ENCODE peak calls at places on chromosomes 11 and 22, in four cellular contexts. N, X, H and O are unnamed samples.

GRCh38 chr11:45556851-45557707 is 108.3 kb downstream of the CHST1 start:
- DNase-seq in H (no peak), N (peak), X (no peak), O (no peak)

GRCh38 chr11:123474994-123475393 is 44.9 kb downstream of the GRAMD1B start:
- DNase-seq in H (no peak), N (no peak), X (no peak), O (no peak)

GRCh38 chr11:106161775-106162174 is 84.3 kb downstream of the AASDHPPT start:
- DNase-seq in H (no peak), N (no peak), X (no peak), O (no peak)

GRCh38 chr11:125903753-125904659 is at the start of gene DDX25:
- DNase-seq in X (peak), H (no peak), N (no peak), O (no peak)

GRCh38 chr11:129455756-129456436 is 80.2 kb downstream of the BARX2 start:
- DNase-seq in H (no peak), N (no peak), X (no peak), O (no peak)

GRCh38 chr22:40200795-40201194 is 23.1 kb downstream of the TNRC6B start:
- DNase-seq in N (no peak), X (no peak), H (no peak), O (no peak)

GRCh38 chr11:73716153-73717056 is 44.5 kb downstream of the RAB6A start:
- DNase-seq in H (peak), N (no peak), X (no peak), O (no peak)

GRCh38 chr11:65132988-65133700 is 1.2 kb downstream of the SYVN1 start:
- DNase-seq in X (peak), H (peak), N (peak), O (no peak)

GRCh38 chr11:9774591-9775392 is 110.9 kb downstream of the SWAP70 start:
- DNase-seq in X (no peak), N (no peak), H (no peak), O (no peak)

GRCh38 chr11:9797300-9797699 is 133.4 kb downstream of the SWAP70 start:
- DNase-seq in N (no peak), X (no peak), H (no peak), O (no peak)

GRCh38 chr11:121460941-121461514 is 8.3 kb upstream of the SORL1-AS1 start:
- DNase-seq in N (no peak), X (no peak), H (peak), O (no peak)

GRCh38 chr11:65414776-65415498 is 7.7 kb upstream of the NEAT1 start:
- DNase-seq in N (no peak), X (no peak), H (no peak), O (no peak)

GRCh38 chr22:48782817-48783511 is 1044.7 kb downstream of the BRD1 start:
- DNase-seq in N (peak), H (no peak), X (peak), O (no peak)

GRCh38 chr11:27470166-27470565 is 2.4 kb downstream of the LGR4 start:
- DNase-seq in H (no peak), N (no peak), X (no peak), O (no peak)

GRCh38 chr11:33021937-33022336 is 6.3 kb downstream of the DEPDC7 start:
- DNase-seq in H (no peak), X (no peak), N (no peak), O (no peak)

GRCh38 chr11:122038543-122038942 is 77.5 kb downstream of the BLID start:
- DNase-seq in H (no peak), N (no peak), X (no peak), O (no peak)

GRCh38 chr22:21067901-21068680 is 22.3 kb downstream of the LRRC74B start:
- DNase-seq in X (no peak), H (no peak), N (no peak), O (no peak)
- TF ChIP-seq CHD2 in X (no peak), H (no peak), N (no peak), O (no peak)

GRCh38 chr22:43270949-43271348 is 72.2 kb downstream of the SCUBE1 start:
- DNase-seq in N (no peak), X (no peak), H (no peak), O (no peak)

GRCh38 chr22:43269325-43270040 is 73.7 kb downstream of the SCUBE1 start:
- DNase-seq in N (no peak), H (no peak), X (no peak), O (no peak)

GRCh38 chr22:43268261-43268660 is 74.9 kb downstream of the SCUBE1 start:
- DNase-seq in N (no peak), H (no peak), X (no peak), O (no peak)

GRCh38 chr22:43272301-43272700 is 70.9 kb downstream of the SCUBE1 start:
- DNase-seq in H (no peak), N (no peak), X (no peak), O (no peak)

GRCh38 chr22:43270314-43270908 is 72.8 kb downstream of the SCUBE1 start:
- DNase-seq in N (peak), H (peak), X (peak), O (no peak)
- TF ChIP-seq SRF in N (no peak), H (no peak), X (no peak), O (no peak)

GRCh38 chr22:24540470-24540869 is 14.5 kb downstream of the GUCD1 start:
- DNase-seq in X (no peak), H (no peak), N (no peak), O (no peak)

GRCh38 chr22:24542641-24543040 is 12.3 kb downstream of the GUCD1 start:
- DNase-seq in H (no peak), X (no peak), N (no peak), O (no peak)

GRCh38 chr22:24543679-24544243 is 11.2 kb downstream of the GUCD1 start:
- DNase-seq in H (no peak), N (no peak), X (no peak), O (no peak)

GRCh38 chr22:24543068-24543675 is 11.8 kb downstream of the GUCD1 start:
- DNase-seq in H (no peak), N (no peak), X (no peak), O (no peak)

GRCh38 chr22:24541681-24542515 is 13.0 kb downstream of the GUCD1 start:
- DNase-seq in H (no peak), N (no peak), X (no peak), O (no peak)
- TF ChIP-seq CHD2 in H (no peak), N (no peak), X (no peak), O (no peak)

GRCh38 chr11:35540526-35540925 is 15.1 kb upstream of the PAMR1 start:
- DNase-seq in N (no peak), X (no peak), H (no peak), O (no peak)
- TF ChIP-seq SRF in N (no peak), X (no peak), H (no peak), O (no peak)

GRCh38 chr22:46464701-46465347 is 72.6 kb downstream of the CELSR1 start:
- DNase-seq in X (no peak), H (no peak), N (no peak), O (no peak)

GRCh38 chr22:46461566-46462180 is 75.7 kb downstream of the CELSR1 start:
- DNase-seq in N (no peak), X (no peak), H (no peak), O (no peak)

GRCh38 chr22:46464296-46464695 is 73.1 kb downstream of the CELSR1 start:
- DNase-seq in N (no peak), X (no peak), H (no peak), O (no peak)

GRCh38 chr22:46463435-46464227 is 73.8 kb downstream of the CELSR1 start:
- DNase-seq in N (no peak), H (no peak), X (no peak), O (no peak)

DNA sequence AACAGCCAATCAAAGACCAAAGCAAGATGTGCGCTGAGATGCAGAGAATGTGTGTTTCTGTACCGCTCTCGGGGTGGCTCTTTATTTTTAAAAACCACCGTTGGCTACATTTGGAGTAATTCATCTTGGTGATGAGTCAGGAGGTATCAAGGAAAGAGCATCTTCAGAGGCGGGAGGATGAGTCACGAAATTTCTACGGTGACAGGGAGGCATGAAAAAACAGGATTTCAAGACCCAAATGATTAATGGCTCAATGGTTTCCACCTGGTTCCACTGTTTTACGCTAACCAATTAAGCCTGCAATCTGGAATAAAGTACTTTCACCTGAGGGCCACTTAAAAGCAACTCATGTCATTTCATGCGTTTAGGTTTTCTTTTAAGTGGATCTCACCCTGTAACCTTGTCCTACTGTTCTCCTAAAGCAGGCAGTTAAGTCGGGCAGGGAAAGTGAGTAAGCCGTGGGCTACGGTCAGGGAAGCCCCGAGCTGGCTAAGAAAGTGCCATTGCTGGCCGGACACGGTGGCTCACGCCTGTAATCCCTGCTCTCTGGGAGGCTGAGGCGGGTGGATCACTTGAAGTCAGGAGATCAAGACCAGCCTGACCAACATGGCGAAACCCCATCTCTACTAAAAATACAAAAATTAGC is 74.6 kb downstream of the CELSR1 start:
- DNase-seq in N (peak), H (no peak), X (no peak), O (no peak)
- TF ChIP-seq CHD2 in N (no peak), H (no peak), X (no peak), O (no peak)